ENCODE peak calls at places on chromosomes 16 and 17, in four cellular contexts. E is foreskin fibroblast; I is A549; L is CD4-positive, alpha-beta T cell. R is an unnamed sample.
A peak's percentile ranks its signal among the peaks of the same experiment; 100 is the strongest.

GRCh38 chr17:80970044-80970761 is 21.4 kb upstream of the CHMP6 start:
- DNase-seq in L (peak; percentile 31), E (peak; percentile 56), I (peak; percentile 75), R (peak; percentile 90)

GRCh38 chr17:13462161-13462560 is 139.6 kb downstream of the HS3ST3A1 start:
- DNase-seq in E (peak; percentile 86), I (no peak), L (no peak), R (no peak)

GRCh38 chr17:68775338-68775737 is 174.2 kb upstream of the FAM20A start:
- DNase-seq in L (no peak), E (peak; percentile 47), I (no peak), R (no peak)

GRCh38 chr17:78406396-78406795 is 27.9 kb downstream of the PGS1 start:
- DNase-seq in E (no peak), I (no peak), L (no peak), R (no peak)

GRCh38 chr16:15523092-15523541 is 88.7 kb downstream of the BMERB1 start:
- DNase-seq in E (no peak), I (no peak), L (peak; percentile 5), R (no peak)

GRCh38 chr17:27572665-27573064 is 58.3 kb upstream of the LGALS9 start:
- DNase-seq in E (peak; percentile 51), I (no peak), L (no peak), R (no peak)

GRCh38 chr17:55783684-55784245 is 32.9 kb downstream of the PCTP start:
- DNase-seq in E (peak; percentile 92), I (no peak), L (no peak), R (no peak)

GRCh38 chr17:73969956-73970355 is 233.5 kb upstream of the RPL38 start:
- DNase-seq in I (no peak), E (no peak), L (no peak), R (peak; percentile 12)

GRCh38 chr17:72556944-72557826 is 436.4 kb downstream of the SOX9 start:
- DNase-seq in I (peak; percentile 93), E (peak; percentile 80), L (peak; percentile 30), R (peak; percentile 76)

GRCh38 chr16:72915331-72915730 is 132.6 kb downstream of the ZFHX3 start:
- DNase-seq in I (no peak), E (no peak), L (no peak), R (no peak)
- TF ChIP-seq CTCF in I (no peak), E (no peak), L (no peak), R (no peak)

GRCh38 chr17:20224379-20224778 is 215.2 kb downstream of the SPECC1 start:
- DNase-seq in E (no peak), L (no peak), I (no peak), R (no peak)

GRCh38 chr17:20225162-20226115 is 216.3 kb downstream of the SPECC1 start:
- DNase-seq in L (no peak), E (peak; percentile 7), I (no peak), R (no peak)

GRCh38 chr17:20228410-20228809 is 219.3 kb downstream of the SPECC1 start:
- DNase-seq in I (no peak), E (no peak), L (no peak), R (no peak)

GRCh38 chr17:20226814-20227482 is 217.8 kb downstream of the SPECC1 start:
- DNase-seq in L (peak; percentile 72), E (peak; percentile 83), I (peak; percentile 85), R (no peak)

DNA sequence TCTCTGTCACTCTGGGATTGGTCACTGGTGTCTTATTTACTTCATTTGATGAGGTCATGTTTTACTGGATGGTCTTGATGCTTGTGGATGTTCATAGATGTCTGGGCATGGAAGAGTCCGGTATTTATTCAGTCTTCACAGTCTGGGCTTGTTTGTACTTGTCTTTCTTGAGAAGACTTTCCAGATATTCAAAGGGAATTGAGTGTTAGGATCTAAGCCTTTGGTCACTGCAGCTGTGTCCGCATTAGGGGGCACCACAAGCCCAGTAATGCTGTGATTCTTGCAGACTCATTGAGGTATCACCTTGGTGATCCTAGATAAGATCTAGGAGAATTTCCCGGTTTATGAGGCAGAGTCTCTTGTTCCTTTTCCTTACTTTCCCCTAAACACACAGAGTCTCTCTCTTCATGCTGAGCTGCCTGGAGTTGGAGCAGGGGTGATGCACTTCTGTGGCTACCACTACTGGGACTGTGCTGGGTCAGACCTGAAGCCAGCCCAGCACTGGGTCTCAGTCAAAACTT is 214.7 kb downstream of the SPECC1 start:
- DNase-seq in I (no peak), E (no peak), L (no peak), R (no peak)
- TF ChIP-seq CTCF in I (no peak), E (no peak), L (no peak), R (no peak)

GRCh38 chr16:48113471-48113870 is 42.3 kb downstream of the ABCC12 start:
- DNase-seq in I (no peak), E (no peak), L (no peak), R (no peak)
- TF ChIP-seq CTCF in I (peak; percentile 31), E (peak; percentile 4), L (no peak), R (peak; percentile 33)

GRCh38 chr17:32854834-32855389 is 22.0 kb downstream of the MYO1D start:
- DNase-seq in L (no peak), I (no peak), E (no peak), R (no peak)
- TF ChIP-seq CTCF in L (no peak), I (no peak), E (no peak), R (peak; percentile 54)

GRCh38 chr16:84340305-84341040 is 27.9 kb upstream of the ATP2C2 start:
- DNase-seq in L (no peak), E (peak; percentile 9), I (peak; percentile 37), R (peak; percentile 62)
- TF ChIP-seq CTCF in L (no peak), E (no peak), I (no peak), R (no peak)

GRCh38 chr17:17855976-17856375 is 19.2 kb upstream of the SREBF1 start:
- DNase-seq in I (no peak), L (no peak), E (no peak), R (no peak)

GRCh38 chr17:17856386-17856785 is 19.6 kb upstream of the SREBF1 start:
- DNase-seq in E (no peak), L (no peak), I (no peak), R (no peak)

GRCh38 chr17:17859909-17860760 is 23.3 kb upstream of the SREBF1 start:
- DNase-seq in E (peak; percentile 78), I (peak; percentile 97), L (peak; percentile 58), R (no peak)

GRCh38 chr17:17855334-17855725 is 18.5 kb upstream of the SREBF1 start:
- DNase-seq in I (no peak), E (no peak), L (no peak), R (no peak)

DNA sequence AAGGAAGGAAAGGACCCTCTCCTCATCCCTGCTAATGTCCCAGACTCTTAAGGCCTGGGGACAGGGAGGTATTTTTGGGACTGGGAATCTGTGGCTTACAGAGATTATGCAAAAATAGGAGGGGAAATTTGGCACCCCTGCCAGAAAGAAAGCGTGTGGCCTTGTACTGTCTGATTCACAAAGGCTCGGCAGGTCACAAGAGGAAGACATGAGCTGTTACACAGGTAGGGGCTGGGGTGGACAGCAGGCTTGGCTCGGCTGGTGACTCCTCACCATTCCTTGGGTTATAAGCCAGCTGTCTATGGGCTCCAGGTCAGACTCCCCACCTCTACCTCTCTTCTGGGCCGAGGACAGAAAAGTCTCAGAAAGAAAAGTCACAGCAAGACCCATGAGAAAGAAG is 20.7 kb upstream of the SREBF1 start:
- DNase-seq in E (no peak), I (no peak), L (no peak), R (no peak)
- TF ChIP-seq CTCF in E (no peak), I (no peak), L (no peak), R (no peak)

GRCh38 chr16:84739349-84740124 is 39.7 kb downstream of the USP10 start:
- DNase-seq in I (no peak), E (peak; percentile 93), L (no peak), R (no peak)
- TF ChIP-seq CTCF in I (no peak), E (no peak), L (no peak), R (no peak)

DNA sequence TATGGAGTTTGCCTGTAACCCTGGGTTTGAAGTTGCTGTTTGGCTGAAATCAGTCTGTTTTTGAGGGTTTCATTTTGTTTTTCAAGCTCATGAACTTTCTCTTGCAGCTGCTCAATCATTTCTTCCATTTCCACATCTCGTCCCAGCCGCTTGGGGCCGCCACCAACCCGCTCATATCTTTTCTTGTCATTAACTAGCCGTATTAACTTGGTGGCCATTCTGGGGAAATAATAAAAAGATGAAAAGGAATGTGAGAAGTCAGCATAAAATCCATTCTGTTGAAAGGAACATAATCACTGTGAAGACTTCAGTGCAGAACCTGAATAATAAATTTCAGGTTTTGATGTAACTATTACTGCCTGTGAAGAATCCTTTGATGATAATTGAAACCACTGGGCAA is 11.5 kb downstream of the RPGRIP1L start:
- DNase-seq in L (no peak), I (no peak), E (no peak), R (no peak)
- TF ChIP-seq CTCF in L (no peak), I (peak; percentile 74), E (peak; percentile 15), R (peak; percentile 41)

R was measured in chondrocyte.